ENCODE peak calls at places on chromosomes 3 and 15, in ten cellular contexts. H is uterus, A is fibroblast of pulmonary artery, T is pancreas, J is neural crest cell, W is ovary, K is PC-9, U is GM13976, I is left ventricle myocardium inferior, P is Calu3. D is an unnamed sample.

GRCh38 chr3:134258761-134259347 is 8.2 kb upstream of the RYK start:
- DNase-seq in H (no peak), A (no peak), T (no peak), J (no peak), W (no peak), K (no peak), U (no peak), I (no peak), P (no peak), D (no peak)

GRCh38 chr3:186035277-186035676 is 73.6 kb downstream of the ETV5 start:
- DNase-seq in H (no peak), A (peak; percentile 60), T (no peak), J (no peak), W (no peak), K (no peak), U (no peak), I (no peak), P (no peak), D (no peak)

GRCh38 chr15:64558460-64559179 is 98.2 kb downstream of the ZNF609 start:
- DNase-seq in H (no peak), A (no peak), T (no peak), J (no peak), W (no peak), K (no peak), U (no peak), I (no peak), P (no peak), D (no peak)

GRCh38 chr3:11244131-11244677 is 28.0 kb upstream of the ATG7 start:
- DNase-seq in H (no peak), A (peak; percentile 40), T (no peak), J (no peak), W (no peak), K (peak; percentile 63), U (no peak), I (no peak), P (no peak), D (no peak)

GRCh38 chr3:4421121-4421520 is 45.9 kb downstream of the SUMF1 start:
- DNase-seq in H (no peak), A (peak; percentile 55), T (no peak), J (no peak), W (no peak), K (peak; percentile 57), U (peak; percentile 47), I (no peak), P (no peak), D (no peak)

GRCh38 chr3:37996785-37997301 is 6.3 kb downstream of the VILL start:
- DNase-seq in H (peak; percentile 71), A (peak; percentile 86), T (peak; percentile 87), J (peak; percentile 80), W (peak; percentile 77), K (peak; percentile 70), U (peak; percentile 83), I (peak; percentile 58), P (peak; percentile 86), D (peak; percentile 77)

GRCh38 chr3:197496746-197497125 is 59.0 kb downstream of the BDH1 start:
- DNase-seq in H (no peak), A (no peak), T (no peak), J (no peak), W (no peak), K (no peak), U (no peak), I (no peak), P (no peak), D (no peak)

GRCh38 chr3:73259841-73260240 is 198.4 kb downstream of the EBLN2 start:
- DNase-seq in H (no peak), A (no peak), T (no peak), J (no peak), W (no peak), K (no peak), U (no peak), I (no peak), P (no peak), D (no peak)

GRCh38 chr3:58835075-58835474 is 168.5 kb upstream of the FAM3D start:
- DNase-seq in H (no peak), A (peak; percentile 18), T (no peak), J (no peak), W (no peak), K (no peak), U (no peak), I (no peak), P (no peak), D (no peak)

GRCh38 chr3:65871305-65872141 is 167.2 kb downstream of the MAGI1 start:
- DNase-seq in H (no peak), A (peak; percentile 30), T (peak; percentile 92), J (no peak), W (peak; percentile 39), K (no peak), U (no peak), I (peak; percentile 40), P (peak; percentile 50), D (peak; percentile 64)

GRCh38 chr3:8755564-8756237 is 13.7 kb downstream of the OXTR start:
- DNase-seq in H (no peak), A (no peak), T (no peak), J (no peak), W (no peak), K (no peak), U (no peak), I (no peak), P (no peak), D (no peak)

GRCh38 chr3:64728428-64728827 is 40.6 kb upstream of the ADAMTS9 start:
- DNase-seq in H (no peak), A (no peak), T (no peak), J (no peak), W (no peak), K (no peak), U (no peak), I (peak; percentile 15), P (no peak), D (no peak)

DNA sequence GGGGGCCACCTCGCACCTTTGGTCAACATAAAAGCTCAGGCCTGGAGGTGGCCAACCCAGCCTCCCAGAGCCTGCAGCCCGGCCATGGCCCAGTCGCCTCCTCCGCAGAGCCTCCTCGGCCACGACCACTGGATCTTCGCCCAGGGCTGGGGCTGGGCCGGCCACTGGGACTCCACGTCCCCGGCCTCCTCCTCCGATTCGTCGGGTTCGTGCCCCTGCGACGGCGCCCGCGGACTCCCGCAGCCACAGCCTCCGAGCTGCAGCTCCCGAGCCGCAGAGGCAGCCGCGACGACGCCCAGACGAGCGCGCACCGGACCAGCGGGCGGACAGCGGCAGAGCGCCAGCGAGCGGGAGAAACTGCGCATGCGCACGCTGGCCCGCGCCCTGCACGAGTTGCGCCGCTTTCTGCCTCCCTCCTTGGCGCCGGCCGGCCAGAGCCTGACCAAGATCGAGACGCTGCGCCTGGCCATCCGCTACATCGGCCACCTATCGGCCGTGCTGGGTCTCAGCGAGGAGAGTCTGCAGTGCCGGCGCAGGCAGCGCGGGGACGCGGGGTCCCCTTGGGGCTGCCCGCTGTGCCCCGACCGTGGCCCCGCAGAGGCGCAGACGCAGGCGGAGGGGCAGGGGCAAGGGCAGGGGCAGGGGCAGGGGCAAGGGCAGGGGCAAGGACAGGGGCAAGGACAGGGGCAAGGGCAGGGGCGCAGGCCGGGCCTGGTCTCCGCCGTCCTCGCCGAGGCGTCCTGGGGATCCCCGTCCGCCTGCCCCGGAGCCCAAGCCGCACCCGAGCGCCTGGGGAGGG is at the start of gene MESP2:
- DNase-seq in H (peak; percentile 86), A (peak; percentile 84), T (peak; percentile 94), J (peak; percentile 78), W (peak; percentile 85), K (no peak), U (peak; percentile 92), I (peak; percentile 86), P (peak; percentile 83), D (peak; percentile 89)
- TF ChIP-seq CTCF in H (peak; percentile 28), A (peak; percentile 29), T (no peak), J (peak; percentile 63), W (peak; percentile 67), K (no peak), U (no peak), I (peak; percentile 72), P (peak; percentile 38), D (peak; percentile 61)

DNA sequence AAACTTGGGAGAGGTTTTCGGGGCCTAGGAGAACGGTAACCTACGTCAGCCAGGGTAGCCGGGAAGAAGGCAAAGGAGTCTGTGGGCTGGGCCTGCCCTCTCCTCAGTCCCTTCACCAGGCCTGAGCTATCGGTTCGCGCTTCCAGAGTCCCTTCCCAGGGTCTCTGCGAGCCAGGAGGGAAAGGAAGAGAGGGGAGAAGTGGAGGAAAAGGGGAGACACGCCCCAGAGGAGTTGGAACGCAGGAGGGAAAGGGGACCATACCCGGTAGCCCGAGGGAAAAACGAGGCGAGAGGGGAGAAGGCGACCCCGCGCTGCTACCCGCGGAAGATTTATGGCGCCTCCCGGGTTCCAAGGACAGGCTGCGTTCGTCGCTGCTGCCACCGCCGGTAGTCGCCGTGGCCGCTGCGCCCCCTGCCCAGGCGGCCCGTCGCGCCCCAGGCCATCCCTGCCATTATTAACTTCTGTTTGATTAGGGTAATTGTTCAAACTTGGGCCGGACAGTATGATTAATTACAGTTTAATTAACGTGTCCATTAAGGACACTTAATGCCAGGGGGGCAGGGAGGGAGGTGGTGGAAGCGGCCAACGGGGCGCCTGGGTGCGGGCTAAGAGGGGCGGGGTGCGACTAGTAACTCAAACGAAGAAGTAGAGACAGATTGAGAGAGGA is 3.4 kb upstream of the SKOR1 start:
- DNase-seq in H (no peak), A (no peak), T (peak; percentile 40), J (no peak), W (no peak), K (no peak), U (no peak), I (no peak), P (no peak), D (no peak)
- TF ChIP-seq CTCF in H (no peak), A (no peak), T (no peak), J (no peak), W (no peak), K (no peak), U (no peak), I (no peak), P (no peak), D (no peak)

GRCh38 chr3:53941945-53942344 is 50.3 kb upstream of the SELENOK start:
- DNase-seq in H (no peak), A (peak; percentile 69), T (no peak), J (no peak), W (no peak), K (no peak), U (no peak), I (no peak), P (no peak), D (no peak)
- TF ChIP-seq CTCF in H (no peak), A (peak; percentile 47), T (no peak), J (no peak), W (no peak), K (no peak), U (no peak), I (peak; percentile 45), P (no peak), D (no peak)

GRCh38 chr3:177641206-177641605 is 443.9 kb upstream of the TBL1XR1 start:
- DNase-seq in H (no peak), A (no peak), T (no peak), J (no peak), W (no peak), K (no peak), U (no peak), I (no peak), P (no peak), D (no peak)

GRCh38 chr3:177642482-177643163 is 445.3 kb upstream of the TBL1XR1 start:
- DNase-seq in H (no peak), A (no peak), T (no peak), J (no peak), W (no peak), K (no peak), U (no peak), I (no peak), P (no peak), D (no peak)

GRCh38 chr3:177642042-177642441 is 444.8 kb upstream of the TBL1XR1 start:
- DNase-seq in H (no peak), A (no peak), T (no peak), J (no peak), W (no peak), K (no peak), U (no peak), I (no peak), P (no peak), D (no peak)

GRCh38 chr3:177640319-177640997 is 443.2 kb upstream of the TBL1XR1 start:
- DNase-seq in H (no peak), A (no peak), T (no peak), J (no peak), W (no peak), K (no peak), U (no peak), I (no peak), P (no peak), D (no peak)
- TF ChIP-seq CTCF in H (no peak), A (no peak), T (no peak), J (no peak), W (no peak), K (no peak), U (no peak), I (no peak), P (no peak), D (no peak)